ENCODE peak calls at places on chromosomes 16 and 17, in four cellular contexts. E is T-helper 1 cell; U is upper lobe of left lung; B is activated CD8-positive, alpha-beta memory T cell treated with anti-CD3 and anti-CD28 coated beads for 4 hours. D is an unnamed sample.

GRCh38 chr17:75996665-75997590 is 3.7 kb upstream of the CDK3 start:
- DNase-seq in E (peak), U (peak), B (no peak), D (no peak)

GRCh38 chr17:80124351-80124981 is 22.5 kb downstream of the EIF4A3 start:
- DNase-seq in E (no peak), U (no peak), B (no peak), D (no peak)

GRCh38 chr16:78444-79145 is 570 bp downstream of the MPG start:
- DNase-seq in E (no peak), U (no peak), B (no peak), D (no peak)

GRCh38 chr16:51327001-51327400 is 175.9 kb upstream of the SALL1 start:
- DNase-seq in E (no peak), U (no peak), B (no peak), D (no peak)

GRCh38 chr17:32497431-32498205 is 10.8 kb downstream of the CDK5R1 start:
- DNase-seq in E (no peak), U (no peak), B (no peak), D (no peak)

GRCh38 chr17:28720247-28720996 is 637 bp downstream of the RPL23A start:
- DNase-seq in E (no peak), U (no peak), B (peak), D (no peak)

GRCh38 chr17:31428111-31428510 is 36.6 kb downstream of the RAB11FIP4 start:
- DNase-seq in E (no peak), U (no peak), B (no peak), D (no peak)

GRCh38 chr16:64590516-64590915 is 531.3 kb downstream of the CDH11 start:
- DNase-seq in E (no peak), U (no peak), B (no peak), D (no peak)

GRCh38 chr17:78425429-78425828 is 47.0 kb downstream of the PGS1 start:
- DNase-seq in E (no peak), U (peak), B (no peak), D (no peak)

GRCh38 chr16:69481901-69482341 is 57.5 kb downstream of the CYB5B start:
- DNase-seq in E (no peak), U (peak), B (no peak), D (peak)

GRCh38 chr17:68145088-68145487 is 102.8 kb upstream of the AMZ2 start:
- DNase-seq in E (no peak), U (no peak), B (no peak), D (no peak)

GRCh38 chr16:49575352-49576172 is 202.0 kb downstream of the C16orf78 start:
- DNase-seq in E (no peak), U (peak), B (no peak), D (peak)

GRCh38 chr16:72620853-72621252 is 427.1 kb downstream of the ZFHX3 start:
- DNase-seq in E (no peak), U (no peak), B (no peak), D (no peak)

GRCh38 chr17:30378191-30378796 is 433 bp upstream of the CPD start:
- DNase-seq in E (peak), U (peak), B (peak), D (no peak)

GRCh38 chr17:2068589-2069051 is 13.7 kb downstream of the HIC1 start:
- DNase-seq in E (no peak), U (no peak), B (no peak), D (no peak)

GRCh38 chr17:14227052-14227451 is 9.6 kb downstream of the CDRT15 start:
- DNase-seq in E (no peak), U (no peak), B (no peak), D (no peak)

GRCh38 chr16:2040031-2040430 is 7.6 kb downstream of the NTHL1 start:
- DNase-seq in E (no peak), U (no peak), B (no peak), D (no peak)

GRCh38 chr16:89346869-89347268 is 129.4 kb downstream of the ZNF778 start:
- DNase-seq in E (no peak), U (no peak), B (no peak), D (no peak)

GRCh38 chr16:77277571-77277970 is 78.4 kb downstream of the SYCE1L start:
- DNase-seq in E (no peak), U (no peak), B (no peak), D (no peak)

GRCh38 chr17:4182043-4182442 is 39.0 kb downstream of the CYB5D2 start:
- DNase-seq in E (no peak), U (no peak), B (no peak), D (no peak)

GRCh38 chr17:81573794-81574642 is 21.9 kb upstream of the FAAP100 start:
- DNase-seq in E (no peak), U (no peak), B (no peak), D (no peak)

GRCh38 chr16:69477546-69477945 is 53.1 kb downstream of the CYB5B start:
- DNase-seq in E (no peak), U (no peak), B (no peak), D (no peak)

GRCh38 chr16:51881731-51882130 is 665.2 kb downstream of the TOX3 start:
- DNase-seq in E (no peak), U (no peak), B (no peak), D (no peak)

GRCh38 chr16:4947722-4948503 is 10.2 kb upstream of the SEC14L5 start:
- DNase-seq in E (no peak), U (no peak), B (no peak), D (no peak)

GRCh38 chr17:76997981-76998531 is 129.9 kb downstream of the MGAT5B start:
- DNase-seq in E (peak), U (no peak), B (no peak), D (no peak)

GRCh38 chr17:29612404-29613370 is 10.0 kb downstream of the CORO6 start:
- DNase-seq in E (no peak), U (no peak), B (no peak), D (no peak)

GRCh38 chr17:42577532-42578281 is at the start of gene PSMC3IP:
- DNase-seq in E (peak), U (peak), B (peak), D (peak)

GRCh38 chr16:56475226-56475625 is 23.9 kb downstream of the OGFOD1 start:
- DNase-seq in E (no peak), U (no peak), B (no peak), D (no peak)

GRCh38 chr16:5451641-5452040 is 354.0 kb upstream of the EEF2KMT start:
- DNase-seq in E (no peak), U (no peak), B (no peak), D (no peak)

GRCh38 chr17:59093702-59094231 is 12.9 kb downstream of the TRIM37 start:
- DNase-seq in E (no peak), U (peak), B (no peak), D (no peak)

D was measured in nucleus accumbens.